ENCODE peak calls at places on chromosomes 12 and 14, in seven cellular contexts. One of them, this sample, is unnamed.

GRCh38 chr12:46831335-46832083 is 5.7 kb upstream of the SLC38A4 start:
- DNase-seq in A549: no peak
- DNase-seq in activated CD8-positive, alpha-beta T cell treated with anti-CD3 and anti-CD28 coated beads for 36 hours: peak; percentile 3
- DNase-seq in cardiac fibroblast: peak; percentile 10
- DNase-seq in right lobe of liver: peak; percentile 88
- DNase-seq in heart left ventricle: peak; percentile 83
- DNase-seq in cardiac muscle cell: peak; percentile 3
- DNase-seq in this sample: no peak

GRCh38 chr14:78297843-78298242 is 127.7 kb downstream of the NRXN3 start:
- DNase-seq in A549: no peak
- DNase-seq in activated CD8-positive, alpha-beta T cell treated with anti-CD3 and anti-CD28 coated beads for 36 hours: no peak
- DNase-seq in cardiac fibroblast: no peak
- DNase-seq in right lobe of liver: no peak
- DNase-seq in heart left ventricle: no peak
- DNase-seq in cardiac muscle cell: no peak
- DNase-seq in this sample: no peak

GRCh38 chr12:118307069-118307954 is 65.4 kb downstream of the TAOK3 start:
- DNase-seq in A549: no peak
- DNase-seq in activated CD8-positive, alpha-beta T cell treated with anti-CD3 and anti-CD28 coated beads for 36 hours: peak; percentile 77
- DNase-seq in cardiac fibroblast: peak; percentile 86
- DNase-seq in right lobe of liver: no peak
- DNase-seq in heart left ventricle: no peak
- DNase-seq in cardiac muscle cell: peak; percentile 87
- DNase-seq in this sample: no peak

GRCh38 chr12:23770202-23770938 is 179.1 kb downstream of the SOX5 start:
- DNase-seq in A549: no peak
- DNase-seq in activated CD8-positive, alpha-beta T cell treated with anti-CD3 and anti-CD28 coated beads for 36 hours: no peak
- DNase-seq in cardiac fibroblast: no peak
- DNase-seq in right lobe of liver: no peak
- DNase-seq in heart left ventricle: no peak
- DNase-seq in cardiac muscle cell: no peak
- DNase-seq in this sample: no peak

GRCh38 chr14:89165189-89165809 is 251.7 kb downstream of the FOXN3 start:
- DNase-seq in A549: no peak
- DNase-seq in activated CD8-positive, alpha-beta T cell treated with anti-CD3 and anti-CD28 coated beads for 36 hours: no peak
- DNase-seq in cardiac fibroblast: no peak
- DNase-seq in right lobe of liver: no peak
- DNase-seq in heart left ventricle: no peak
- DNase-seq in cardiac muscle cell: peak; percentile 23
- DNase-seq in this sample: no peak

GRCh38 chr12:121096199-121096798 is 36.4 kb upstream of the P2RX7 start:
- DNase-seq in A549: no peak
- DNase-seq in activated CD8-positive, alpha-beta T cell treated with anti-CD3 and anti-CD28 coated beads for 36 hours: no peak
- DNase-seq in cardiac fibroblast: no peak
- DNase-seq in right lobe of liver: no peak
- DNase-seq in heart left ventricle: no peak
- DNase-seq in cardiac muscle cell: no peak
- DNase-seq in this sample: no peak

GRCh38 chr14:69084023-69084422 is 68.9 kb downstream of the DCAF5 start:
- DNase-seq in A549: no peak
- DNase-seq in activated CD8-positive, alpha-beta T cell treated with anti-CD3 and anti-CD28 coated beads for 36 hours: no peak
- DNase-seq in cardiac fibroblast: no peak
- DNase-seq in right lobe of liver: no peak
- DNase-seq in heart left ventricle: no peak
- DNase-seq in cardiac muscle cell: no peak
- DNase-seq in this sample: no peak

GRCh38 chr12:114439833-114440449 is 34.0 kb upstream of the TBX5 start:
- DNase-seq in A549: no peak
- DNase-seq in activated CD8-positive, alpha-beta T cell treated with anti-CD3 and anti-CD28 coated beads for 36 hours: no peak
- DNase-seq in cardiac fibroblast: no peak
- DNase-seq in right lobe of liver: no peak
- DNase-seq in heart left ventricle: no peak
- DNase-seq in cardiac muscle cell: no peak
- DNase-seq in this sample: no peak

GRCh38 chr12:121800694-121801600 is 2.9 kb upstream of the SETD1B start:
- DNase-seq in A549: no peak
- DNase-seq in activated CD8-positive, alpha-beta T cell treated with anti-CD3 and anti-CD28 coated beads for 36 hours: peak; percentile 83
- DNase-seq in cardiac fibroblast: peak; percentile 89
- DNase-seq in right lobe of liver: peak; percentile 90
- DNase-seq in heart left ventricle: peak; percentile 90
- DNase-seq in cardiac muscle cell: peak; percentile 89
- DNase-seq in this sample: peak; percentile 69

GRCh38 chr12:123367511-123367910 is 2.9 kb upstream of the SBNO1 start:
- DNase-seq in A549: no peak
- DNase-seq in activated CD8-positive, alpha-beta T cell treated with anti-CD3 and anti-CD28 coated beads for 36 hours: no peak
- DNase-seq in cardiac fibroblast: no peak
- DNase-seq in right lobe of liver: no peak
- DNase-seq in heart left ventricle: no peak
- DNase-seq in cardiac muscle cell: peak; percentile 13
- DNase-seq in this sample: no peak

GRCh38 chr12:103881261-103881660 is 40.2 kb upstream of the NT5DC3 start:
- DNase-seq in A549: no peak
- DNase-seq in activated CD8-positive, alpha-beta T cell treated with anti-CD3 and anti-CD28 coated beads for 36 hours: no peak
- DNase-seq in cardiac fibroblast: no peak
- DNase-seq in right lobe of liver: no peak
- DNase-seq in heart left ventricle: no peak
- DNase-seq in cardiac muscle cell: no peak
- DNase-seq in this sample: no peak

GRCh38 chr12:56518570-56518969 is 3.0 kb upstream of the RBMS2 start:
- DNase-seq in A549: no peak
- DNase-seq in activated CD8-positive, alpha-beta T cell treated with anti-CD3 and anti-CD28 coated beads for 36 hours: no peak
- DNase-seq in cardiac fibroblast: peak; percentile 30
- DNase-seq in right lobe of liver: no peak
- DNase-seq in heart left ventricle: no peak
- DNase-seq in cardiac muscle cell: peak; percentile 7
- DNase-seq in this sample: no peak

GRCh38 chr12:100867639-100868393 is 73.2 kb downstream of the ANO4 start:
- DNase-seq in A549: no peak
- DNase-seq in activated CD8-positive, alpha-beta T cell treated with anti-CD3 and anti-CD28 coated beads for 36 hours: no peak
- DNase-seq in cardiac fibroblast: no peak
- DNase-seq in right lobe of liver: no peak
- DNase-seq in heart left ventricle: no peak
- DNase-seq in cardiac muscle cell: no peak
- DNase-seq in this sample: peak; percentile 9

GRCh38 chr12:96386794-96387193 is 13.4 kb downstream of the CDK17 start:
- DNase-seq in A549: no peak
- DNase-seq in activated CD8-positive, alpha-beta T cell treated with anti-CD3 and anti-CD28 coated beads for 36 hours: no peak
- DNase-seq in cardiac fibroblast: no peak
- DNase-seq in right lobe of liver: no peak
- DNase-seq in heart left ventricle: no peak
- DNase-seq in cardiac muscle cell: no peak
- DNase-seq in this sample: no peak

DNA sequence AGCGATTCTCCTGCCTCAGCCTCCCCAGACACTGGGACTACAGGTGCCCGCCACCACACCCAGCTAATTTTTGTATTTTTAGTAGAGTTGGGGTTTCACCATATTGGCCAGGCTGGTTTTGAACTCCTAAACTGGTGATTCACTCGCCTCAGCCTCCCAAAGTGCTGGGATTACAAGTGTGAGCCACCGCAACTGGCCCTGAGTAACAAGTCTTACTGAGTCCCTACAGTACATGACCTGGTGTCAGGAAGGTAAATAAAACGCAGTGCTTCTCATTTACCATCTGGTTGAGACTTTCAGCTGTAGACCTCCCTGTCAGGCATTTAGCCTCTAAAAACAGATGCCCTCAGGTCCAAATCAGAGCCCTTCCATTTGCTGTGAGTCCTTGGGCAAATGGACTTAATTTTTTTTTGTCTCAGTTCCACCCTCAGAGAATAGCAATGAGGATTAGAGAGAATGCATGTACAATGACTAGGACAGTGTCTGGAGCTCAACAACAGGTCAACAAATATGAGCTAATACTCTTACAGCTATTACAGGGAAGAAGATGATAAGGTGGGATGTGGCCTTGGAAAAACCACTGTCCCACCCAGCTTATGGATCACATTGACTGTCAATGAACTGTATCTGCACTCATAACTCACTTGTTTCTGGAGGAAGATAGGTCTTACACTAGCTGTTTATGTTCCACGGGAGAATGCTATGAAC is 70.5 kb downstream of the PHLDA1 start:
- DNase-seq in A549: no peak
- DNase-seq in activated CD8-positive, alpha-beta T cell treated with anti-CD3 and anti-CD28 coated beads for 36 hours: no peak
- DNase-seq in cardiac fibroblast: no peak
- DNase-seq in right lobe of liver: no peak
- DNase-seq in heart left ventricle: no peak
- DNase-seq in cardiac muscle cell: no peak
- DNase-seq in this sample: no peak
- TF ChIP-seq CTCF in A549: no peak
- TF ChIP-seq CTCF in activated CD8-positive, alpha-beta T cell treated with anti-CD3 and anti-CD28 coated beads for 36 hours: no peak
- TF ChIP-seq CTCF in cardiac fibroblast: no peak
- TF ChIP-seq CTCF in right lobe of liver: no peak
- TF ChIP-seq CTCF in heart left ventricle: no peak
- TF ChIP-seq CTCF in cardiac muscle cell: no peak
- TF ChIP-seq CTCF in this sample: no peak

DNA sequence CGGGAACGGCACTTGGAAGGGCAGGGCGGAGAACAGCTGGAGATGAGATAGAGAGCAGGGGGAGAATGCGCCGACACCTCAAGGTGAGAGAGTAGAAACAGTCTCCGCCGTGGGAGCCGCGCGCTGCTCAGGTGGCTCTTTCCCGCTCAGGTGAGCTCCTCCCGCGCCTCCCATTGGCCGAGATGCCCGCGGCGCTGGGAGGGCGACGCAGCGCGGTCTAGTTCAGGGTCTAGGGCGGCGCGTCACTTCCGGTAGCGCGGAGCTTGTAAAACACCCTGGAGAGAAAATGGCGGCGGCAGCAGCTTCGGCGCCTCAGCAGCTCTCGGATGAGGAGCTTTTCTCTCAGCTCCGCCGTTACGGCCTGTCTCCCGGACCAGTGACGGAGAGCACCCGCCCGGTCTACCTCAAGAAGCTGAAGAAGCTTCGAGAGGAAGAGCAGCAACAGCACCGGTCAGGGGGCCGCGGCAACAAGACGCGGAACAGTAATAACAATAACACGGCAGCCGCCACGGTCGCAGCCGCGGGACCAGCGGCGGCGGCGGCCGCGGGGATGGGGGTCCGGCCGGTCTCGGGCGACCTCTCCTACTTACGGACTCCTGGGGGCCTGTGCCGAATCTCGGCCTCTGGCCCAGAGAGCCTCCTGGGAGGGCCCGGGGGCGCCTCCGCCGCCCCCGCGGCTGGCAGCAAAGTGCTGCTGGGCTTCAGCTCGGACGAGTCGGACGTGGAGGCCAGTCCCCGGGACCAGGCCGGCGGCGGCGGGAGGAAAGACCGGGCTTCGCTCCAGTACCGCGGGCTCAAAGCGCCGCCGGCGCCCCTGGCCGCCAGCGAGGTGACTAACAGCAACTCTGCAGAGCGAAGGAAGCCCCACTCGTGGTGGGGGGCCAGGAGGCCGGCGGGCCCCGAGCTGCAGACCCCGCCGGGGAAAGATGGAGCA is at the start of gene LEMD3:
- DNase-seq in A549: peak; percentile 94
- DNase-seq in activated CD8-positive, alpha-beta T cell treated with anti-CD3 and anti-CD28 coated beads for 36 hours: peak; percentile 97
- DNase-seq in cardiac fibroblast: peak; percentile 87
- DNase-seq in right lobe of liver: peak; percentile 98
- DNase-seq in heart left ventricle: peak; percentile 96
- DNase-seq in cardiac muscle cell: peak; percentile 91
- DNase-seq in this sample: peak; percentile 97
- TF ChIP-seq CTCF in A549: no peak
- TF ChIP-seq CTCF in activated CD8-positive, alpha-beta T cell treated with anti-CD3 and anti-CD28 coated beads for 36 hours: no peak
- TF ChIP-seq CTCF in cardiac fibroblast: no peak
- TF ChIP-seq CTCF in right lobe of liver: peak; percentile 7
- TF ChIP-seq CTCF in heart left ventricle: no peak
- TF ChIP-seq CTCF in cardiac muscle cell: no peak
- TF ChIP-seq CTCF in this sample: no peak

DNA sequence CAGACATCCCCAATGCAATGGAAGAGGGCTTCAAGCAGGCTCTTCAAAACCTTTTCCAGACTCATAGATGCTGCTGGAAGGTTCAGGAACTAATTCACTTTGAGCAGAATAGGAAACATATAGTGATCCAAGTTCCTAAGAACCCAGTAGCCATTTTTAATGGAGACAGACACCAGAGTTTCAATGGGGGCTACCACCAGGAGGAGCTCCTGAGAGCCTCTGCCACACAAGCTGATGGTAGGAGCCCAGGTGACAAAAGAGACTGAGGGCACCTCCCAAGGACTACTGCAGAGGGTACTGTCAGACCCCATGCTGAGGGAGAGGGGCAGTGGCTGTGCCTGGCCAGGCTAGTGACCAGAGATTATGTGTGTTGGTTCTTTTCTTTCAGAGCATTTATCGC is 45.9 kb downstream of the IFNG start:
- DNase-seq in A549: no peak
- DNase-seq in activated CD8-positive, alpha-beta T cell treated with anti-CD3 and anti-CD28 coated beads for 36 hours: peak; percentile 74
- DNase-seq in cardiac fibroblast: no peak
- DNase-seq in right lobe of liver: no peak
- DNase-seq in heart left ventricle: no peak
- DNase-seq in cardiac muscle cell: no peak
- DNase-seq in this sample: peak; percentile 41
- TF ChIP-seq CTCF in A549: no peak
- TF ChIP-seq CTCF in activated CD8-positive, alpha-beta T cell treated with anti-CD3 and anti-CD28 coated beads for 36 hours: peak; percentile 62
- TF ChIP-seq CTCF in cardiac fibroblast: peak; percentile 5
- TF ChIP-seq CTCF in right lobe of liver: peak; percentile 17
- TF ChIP-seq CTCF in heart left ventricle: no peak
- TF ChIP-seq CTCF in cardiac muscle cell: peak; percentile 25
- TF ChIP-seq CTCF in this sample: peak; percentile 16

GRCh38 chr14:64541971-64542838 is 1.7 kb downstream of the HSPA2 start:
- DNase-seq in A549: no peak
- DNase-seq in activated CD8-positive, alpha-beta T cell treated with anti-CD3 and anti-CD28 coated beads for 36 hours: peak; percentile 19
- DNase-seq in cardiac fibroblast: no peak
- DNase-seq in right lobe of liver: no peak
- DNase-seq in heart left ventricle: no peak
- DNase-seq in cardiac muscle cell: no peak
- DNase-seq in this sample: no peak

GRCh38 chr14:64539186-64539552 is 1.4 kb upstream of the HSPA2 start:
- DNase-seq in A549: no peak
- DNase-seq in activated CD8-positive, alpha-beta T cell treated with anti-CD3 and anti-CD28 coated beads for 36 hours: no peak
- DNase-seq in cardiac fibroblast: peak; percentile 20
- DNase-seq in right lobe of liver: no peak
- DNase-seq in heart left ventricle: no peak
- DNase-seq in cardiac muscle cell: no peak
- DNase-seq in this sample: no peak

GRCh38 chr14:64542839-64543207 is 2.3 kb downstream of the HSPA2 start:
- DNase-seq in A549: no peak
- DNase-seq in activated CD8-positive, alpha-beta T cell treated with anti-CD3 and anti-CD28 coated beads for 36 hours: no peak
- DNase-seq in cardiac fibroblast: no peak
- DNase-seq in right lobe of liver: no peak
- DNase-seq in heart left ventricle: no peak
- DNase-seq in cardiac muscle cell: no peak
- DNase-seq in this sample: no peak

GRCh38 chr14:64541261-64541970 is 875 bp downstream of the HSPA2 start:
- DNase-seq in A549: no peak
- DNase-seq in activated CD8-positive, alpha-beta T cell treated with anti-CD3 and anti-CD28 coated beads for 36 hours: peak; percentile 11
- DNase-seq in cardiac fibroblast: no peak
- DNase-seq in right lobe of liver: peak; percentile 58
- DNase-seq in heart left ventricle: no peak
- DNase-seq in cardiac muscle cell: no peak
- DNase-seq in this sample: no peak

GRCh38 chr14:64540208-64541202 is at the start of gene HSPA2:
- DNase-seq in A549: peak; percentile 97
- DNase-seq in activated CD8-positive, alpha-beta T cell treated with anti-CD3 and anti-CD28 coated beads for 36 hours: peak; percentile 95
- DNase-seq in cardiac fibroblast: peak; percentile 100
- DNase-seq in right lobe of liver: peak; percentile 99
- DNase-seq in heart left ventricle: peak; percentile 99
- DNase-seq in cardiac muscle cell: peak; percentile 100
- DNase-seq in this sample: peak; percentile 98
- TF ChIP-seq CTCF in A549: peak; percentile 80
- TF ChIP-seq CTCF in activated CD8-positive, alpha-beta T cell treated with anti-CD3 and anti-CD28 coated beads for 36 hours: peak; percentile 60
- TF ChIP-seq CTCF in cardiac fibroblast: peak; percentile 82
- TF ChIP-seq CTCF in right lobe of liver: peak; percentile 89
- TF ChIP-seq CTCF in heart left ventricle: peak; percentile 90
- TF ChIP-seq CTCF in cardiac muscle cell: peak; percentile 86
- TF ChIP-seq CTCF in this sample: peak; percentile 45

GRCh38 chr12:37672655-37673260 is 643.8 kb upstream of the ALG10B start:
- DNase-seq in A549: no peak
- DNase-seq in activated CD8-positive, alpha-beta T cell treated with anti-CD3 and anti-CD28 coated beads for 36 hours: no peak
- DNase-seq in cardiac fibroblast: no peak
- DNase-seq in right lobe of liver: no peak
- DNase-seq in heart left ventricle: no peak
- DNase-seq in cardiac muscle cell: no peak
- DNase-seq in this sample: no peak
- TF ChIP-seq CTCF in A549: peak; percentile 34
- TF ChIP-seq CTCF in activated CD8-positive, alpha-beta T cell treated with anti-CD3 and anti-CD28 coated beads for 36 hours: peak; percentile 56
- TF ChIP-seq CTCF in cardiac fibroblast: peak; percentile 16
- TF ChIP-seq CTCF in right lobe of liver: peak; percentile 48
- TF ChIP-seq CTCF in heart left ventricle: peak; percentile 35
- TF ChIP-seq CTCF in cardiac muscle cell: no peak
- TF ChIP-seq CTCF in this sample: no peak

This sample was measured in Calu3.